ENCODE peak calls at places on chromosomes 3 and 15, in six cellular contexts. I is naive thymus-derived CD4-positive, alpha-beta T cell; A is CD8-positive, alpha-beta memory T cell; X is IMR-90; S is PC-3; L is body of pancreas. D is an unnamed sample.

GRCh38 chr3:62143843-62144450 is 229.4 kb downstream of the FEZF2 start:
- DNase-seq in X (no peak), I (no peak), A (no peak), L (no peak), S (no peak), D (no peak)

GRCh38 chr3:135125171-135125801 is 330.2 kb downstream of the EPHB1 start:
- DNase-seq in I (no peak), A (no peak), X (peak; percentile 27), S (peak; percentile 36), L (no peak), D (peak; percentile 49)

GRCh38 chr3:60188803-60189202 is 1062.4 kb downstream of the FHIT start:
- DNase-seq in A (no peak), X (no peak), S (no peak), L (no peak), I (no peak), D (no peak)

GRCh38 chr15:42494998-42495360 is 455 bp upstream of the SNAP23 start:
- DNase-seq in A (peak; percentile 30), L (peak; percentile 70), S (peak; percentile 49), X (peak; percentile 77), I (no peak), D (no peak)

GRCh38 chr3:102092617-102093466 is 243.5 kb downstream of the NFKBIZ start:
- DNase-seq in L (no peak), A (no peak), S (peak; percentile 40), I (no peak), X (peak; percentile 67), D (no peak)

GRCh38 chr15:89898628-89899302 is 5.0 kb upstream of the AP3S2 start:
- DNase-seq in X (peak; percentile 47), S (peak; percentile 80), L (peak; percentile 71), A (no peak), I (no peak), D (peak; percentile 45)

GRCh38 chr15:74620636-74621545 is 5.3 kb downstream of the CLK3 start:
- DNase-seq in A (peak; percentile 59), X (peak; percentile 64), I (peak; percentile 46), S (peak; percentile 75), L (peak; percentile 81), D (peak; percentile 74)

GRCh38 chr15:52834379-52834778 is 44.2 kb upstream of the ONECUT1 start:
- DNase-seq in S (no peak), X (no peak), A (no peak), I (no peak), L (no peak), D (no peak)

GRCh38 chr3:50554553-50554952 is 13.0 kb downstream of the C3orf18 start:
- DNase-seq in X (no peak), I (no peak), L (no peak), S (no peak), A (no peak), D (no peak)

GRCh38 chr15:93037341-93038063 is 51.5 kb downstream of the RGMA start:
- DNase-seq in X (no peak), A (no peak), S (no peak), L (peak; percentile 55), I (no peak), D (no peak)

GRCh38 chr15:67219288-67219687 is 35.2 kb downstream of the AAGAB start:
- DNase-seq in S (no peak), X (no peak), A (no peak), L (no peak), I (no peak), D (no peak)

GRCh38 chr15:67216859-67217258 is 37.6 kb downstream of the AAGAB start:
- DNase-seq in I (no peak), L (no peak), S (no peak), X (no peak), A (no peak), D (no peak)

GRCh38 chr15:67212655-67213054 is 41.8 kb downstream of the AAGAB start:
- DNase-seq in X (no peak), A (no peak), S (no peak), I (no peak), L (no peak), D (no peak)

DNA sequence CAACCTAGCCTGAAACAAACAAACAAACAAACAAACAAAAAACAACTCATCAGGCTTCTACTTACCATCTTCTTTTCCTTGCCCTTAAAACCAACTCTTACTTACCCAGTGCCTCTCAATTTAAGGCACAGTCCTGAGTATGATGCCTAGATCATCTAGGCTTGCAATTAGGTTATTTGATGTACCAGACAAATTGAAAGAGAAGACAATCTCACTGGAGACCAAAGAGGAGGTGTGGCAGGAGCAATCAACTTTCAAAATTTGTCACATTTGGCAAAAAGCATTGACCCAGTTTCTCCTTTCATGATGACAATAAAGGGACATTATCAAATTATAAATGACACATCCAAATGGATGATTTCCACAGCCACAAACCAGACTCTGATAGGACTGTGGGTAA is 36.0 kb downstream of the AAGAB start:
- DNase-seq in I (no peak), X (no peak), L (no peak), A (no peak), S (no peak), D (no peak)
- H3K36me3 ChIP-seq in I (no peaks in the 10 kb centered on the region), X (peaks cover 1% of the 10 kb centered on the region), L (no peaks in the 10 kb centered on the region), A (peaks cover 5% of the 10 kb centered on the region), S (peaks cover 3% of the 10 kb centered on the region), D (peaks cover 5% of the 10 kb centered on the region)

DNA sequence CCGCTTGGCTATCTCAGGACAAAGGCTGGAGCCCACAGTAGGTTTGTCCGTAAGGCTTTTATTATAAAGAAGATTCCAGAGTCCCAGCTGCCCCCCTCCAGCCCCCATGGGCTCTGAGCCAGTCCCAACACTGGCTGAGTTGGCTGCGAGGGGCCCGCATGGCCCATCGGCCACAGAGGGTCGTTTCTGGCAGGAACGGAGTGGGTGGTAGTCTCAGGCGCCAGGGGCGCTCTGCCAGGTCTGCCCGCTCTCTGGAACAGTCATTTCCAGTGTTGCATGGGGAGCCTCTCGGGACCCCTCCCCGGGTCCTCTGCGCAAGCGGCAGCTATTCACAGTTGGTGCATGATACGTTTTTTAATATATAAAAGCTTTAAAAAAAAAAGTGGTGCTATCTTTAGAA is 12.2 kb downstream of the H1-8 start:
- DNase-seq in X (no peak), S (no peak), I (no peak), A (no peak), L (no peak), D (no peak)
- H3K36me3 ChIP-seq in X (peaks cover 29% of the 10 kb centered on the region), S (no peaks in the 10 kb centered on the region), I (no peaks in the 10 kb centered on the region), A (no peaks in the 10 kb centered on the region), L (no peaks in the 10 kb centered on the region), D (peaks cover 54% of the 10 kb centered on the region)

DNA sequence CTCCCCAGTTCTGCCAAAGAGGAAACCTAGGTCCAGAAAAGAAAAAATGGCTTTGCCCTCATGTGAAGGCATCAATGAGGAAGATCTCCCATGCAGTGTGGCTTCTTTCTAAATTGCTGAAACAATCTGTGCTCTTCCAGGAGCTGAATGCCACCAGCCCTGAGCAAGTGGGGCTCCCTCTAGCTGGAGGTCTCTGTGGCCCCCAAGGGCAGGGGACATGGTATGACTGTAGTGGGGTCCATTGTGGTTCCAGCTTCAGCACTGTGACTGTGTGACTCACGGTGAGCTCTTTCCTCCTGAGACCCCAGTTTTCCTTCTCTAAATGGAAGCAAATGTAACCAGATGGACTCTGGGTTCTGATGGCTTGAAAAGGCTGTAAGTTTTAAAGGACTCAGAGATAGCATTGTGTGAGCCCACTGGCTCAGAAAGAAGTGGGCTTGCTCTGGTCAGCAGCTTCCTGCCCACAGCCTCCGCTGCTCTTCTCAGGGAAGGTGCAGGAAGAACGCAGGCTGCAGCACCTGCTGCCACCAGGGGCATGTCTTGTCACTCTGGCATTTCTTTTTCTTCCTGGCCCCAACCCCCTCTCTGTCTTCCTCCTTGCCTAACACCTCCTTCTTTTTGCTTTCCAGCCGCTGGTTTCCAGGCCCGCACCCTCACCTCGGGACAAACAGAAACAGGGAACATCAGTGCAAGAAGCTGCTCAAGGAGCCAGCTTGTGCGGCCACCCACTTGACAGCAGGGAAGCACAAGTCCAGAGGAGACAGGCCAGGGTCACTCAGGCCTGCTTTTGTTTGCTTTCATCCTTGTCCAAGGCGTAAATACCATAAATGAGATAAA is 5.8 kb upstream of the CXCR6 start:
- DNase-seq in A (no peak), S (no peak), L (no peak), I (no peak), X (no peak), D (no peak)
- H3K36me3 ChIP-seq in A (peaks cover 49% of the 10 kb centered on the region), S (peaks cover 6% of the 10 kb centered on the region), L (no peaks in the 10 kb centered on the region), I (peaks cover 14% of the 10 kb centered on the region), X (peaks cover 13% of the 10 kb centered on the region), D (peaks cover 85% of the 10 kb centered on the region)

DNA sequence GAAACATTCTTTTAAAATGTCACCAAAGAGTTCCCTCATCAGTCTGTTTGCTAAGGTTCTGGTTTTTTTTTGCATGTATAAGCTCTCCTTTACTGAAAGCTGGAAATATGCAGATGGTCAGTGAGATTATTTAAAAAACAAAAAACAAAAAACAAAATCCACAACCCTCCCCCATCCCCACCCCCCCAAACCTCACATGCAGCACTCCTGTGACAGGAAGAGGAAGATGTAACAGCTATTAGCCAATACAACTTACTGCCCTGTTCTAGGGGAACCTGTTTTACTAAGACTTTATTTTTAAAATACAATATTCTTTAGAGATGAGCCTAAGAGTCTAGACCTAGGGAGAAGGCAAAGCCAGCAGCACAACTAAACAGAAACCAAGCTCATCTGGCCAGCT is 39.5 kb downstream of the ANP32A start:
- DNase-seq in L (no peak), X (no peak), I (no peak), A (no peak), S (no peak), D (no peak)
- H3K36me3 ChIP-seq in L (no peaks in the 10 kb centered on the region), X (peaks cover 53% of the 10 kb centered on the region), I (no peaks in the 10 kb centered on the region), A (peaks cover 29% of the 10 kb centered on the region), S (peaks cover 48% of the 10 kb centered on the region), D (peaks cover 83% of the 10 kb centered on the region)

DNA sequence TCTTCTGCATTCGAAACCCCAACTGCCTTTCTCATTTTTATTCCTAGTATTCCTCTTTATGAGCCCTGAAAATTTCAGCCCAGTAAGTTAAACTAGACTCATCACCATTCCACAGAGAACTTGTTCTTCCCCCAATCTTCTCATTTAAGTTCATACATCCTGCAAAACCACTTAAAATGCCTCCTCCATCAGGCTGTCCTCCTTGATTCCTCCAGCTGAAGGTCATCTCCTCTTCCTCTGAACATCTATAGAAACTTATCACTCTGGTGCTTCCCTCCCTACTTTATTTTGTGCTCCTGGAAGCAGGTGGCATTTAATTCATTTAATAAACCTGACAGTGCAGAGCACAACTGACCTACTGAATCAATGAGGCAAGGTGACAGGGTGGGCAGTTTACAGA is 38.3 kb downstream of the VGLL4 start:
- DNase-seq in I (no peak), A (no peak), X (no peak), S (no peak), L (no peak), D (no peak)
- H3K36me3 ChIP-seq in I (no peaks in the 10 kb centered on the region), A (peaks cover 11% of the 10 kb centered on the region), X (peaks cover 17% of the 10 kb centered on the region), S (peaks cover 2% of the 10 kb centered on the region), L (no peaks in the 10 kb centered on the region), D (peaks cover 62% of the 10 kb centered on the region)

GRCh38 chr15:63056843-63057242 is 14.3 kb downstream of the TPM1 start:
- DNase-seq in L (no peak), X (peak; percentile 85), I (no peak), A (no peak), S (no peak), D (no peak)
- H3K36me3 ChIP-seq in L (peaks cover 19% of the 10 kb centered on the region), X (peaks cover 55% of the 10 kb centered on the region), I (peaks cover 15% of the 10 kb centered on the region), A (peaks cover 24% of the 10 kb centered on the region), S (peaks cover 32% of the 10 kb centered on the region), D (peaks cover 21% of the 10 kb centered on the region)

GRCh38 chr3:195319060-195319459 is 48.1 kb upstream of the XXYLT1 start:
- DNase-seq in X (no peak), I (no peak), A (no peak), S (no peak), L (no peak), D (peak; percentile 13)
- H3K36me3 ChIP-seq in X (peaks cover 18% of the 10 kb centered on the region), I (no peaks in the 10 kb centered on the region), A (peaks cover 18% of the 10 kb centered on the region), S (peaks cover 21% of the 10 kb centered on the region), L (no peaks in the 10 kb centered on the region), D (peaks cover 39% of the 10 kb centered on the region)

GRCh38 chr3:58134468-58134867 is 76.3 kb downstream of the DNASE1L3 start:
- DNase-seq in L (peak; percentile 40), I (no peak), X (no peak), S (no peak), A (no peak), D (no peak)
- H3K36me3 ChIP-seq in L (no peaks in the 10 kb centered on the region), I (no peaks in the 10 kb centered on the region), X (peaks cover 78% of the 10 kb centered on the region), S (peaks cover 94% of the 10 kb centered on the region), A (peaks cover 19% of the 10 kb centered on the region), D (peaks cover 91% of the 10 kb centered on the region)